ENCODE peak calls at places on chromosomes 5 and 9, in nine cellular contexts. One of them, this sample, is unnamed.

GRCh38 chr9:134781895-134782294 is 98.7 kb upstream of the FCN2 start:
- DNase-seq in endodermal cell: peak
- DNase-seq in astrocyte of the spinal cord: no peak
- DNase-seq in testis: no peak
- DNase-seq in cardiac fibroblast: no peak
- DNase-seq in GM12865: no peak
- DNase-seq in brain microvascular endothelial cell: no peak
- DNase-seq in RWPE1: no peak
- DNase-seq in AG04449: no peak
- DNase-seq in this sample: no peak

GRCh38 chr5:150112211-150113046 is 26.1 kb upstream of the CSF1R start:
- DNase-seq in astrocyte of the spinal cord: peak
- DNase-seq in brain microvascular endothelial cell: peak
- DNase-seq in GM12865: no peak
- DNase-seq in testis: peak
- DNase-seq in cardiac fibroblast: peak
- DNase-seq in endodermal cell: peak
- DNase-seq in AG04449: peak
- DNase-seq in RWPE1: peak
- DNase-seq in this sample: peak

GRCh38 chr9:137463194-137463930 is 4.2 kb upstream of the NSMF start:
- DNase-seq in cardiac fibroblast: no peak
- DNase-seq in brain microvascular endothelial cell: no peak
- DNase-seq in RWPE1: no peak
- DNase-seq in GM12865: no peak
- DNase-seq in testis: no peak
- DNase-seq in endodermal cell: no peak
- DNase-seq in astrocyte of the spinal cord: no peak
- DNase-seq in AG04449: no peak
- DNase-seq in this sample: no peak

GRCh38 chr5:132254321-132254977 is 3.0 kb upstream of the PDLIM4 start:
- DNase-seq in RWPE1: no peak
- DNase-seq in endodermal cell: peak
- DNase-seq in cardiac fibroblast: peak
- DNase-seq in GM12865: no peak
- DNase-seq in astrocyte of the spinal cord: no peak
- DNase-seq in brain microvascular endothelial cell: no peak
- DNase-seq in AG04449: no peak
- DNase-seq in testis: peak
- DNase-seq in this sample: no peak

GRCh38 chr9:13707635-13708410 is 428.3 kb upstream of the MPDZ start:
- DNase-seq in endodermal cell: no peak
- DNase-seq in AG04449: no peak
- DNase-seq in GM12865: no peak
- DNase-seq in astrocyte of the spinal cord: peak
- DNase-seq in RWPE1: peak
- DNase-seq in testis: no peak
- DNase-seq in brain microvascular endothelial cell: peak
- DNase-seq in cardiac fibroblast: peak
- DNase-seq in this sample: no peak

GRCh38 chr5:31944683-31945445 is 229.3 kb downstream of the GOLPH3 start:
- DNase-seq in AG04449: no peak
- DNase-seq in brain microvascular endothelial cell: no peak
- DNase-seq in testis: no peak
- DNase-seq in astrocyte of the spinal cord: no peak
- DNase-seq in cardiac fibroblast: no peak
- DNase-seq in RWPE1: no peak
- DNase-seq in GM12865: no peak
- DNase-seq in endodermal cell: peak
- DNase-seq in this sample: no peak

GRCh38 chr9:90825586-90825985 is 24.0 kb downstream of the SYK start:
- DNase-seq in brain microvascular endothelial cell: no peak
- DNase-seq in GM12865: no peak
- DNase-seq in endodermal cell: no peak
- DNase-seq in RWPE1: no peak
- DNase-seq in astrocyte of the spinal cord: no peak
- DNase-seq in cardiac fibroblast: no peak
- DNase-seq in testis: no peak
- DNase-seq in AG04449: no peak
- DNase-seq in this sample: no peak

GRCh38 chr5:132215329-132215728 is 12.3 kb downstream of the P4HA2 start:
- DNase-seq in GM12865: no peak
- DNase-seq in testis: peak
- DNase-seq in AG04449: peak
- DNase-seq in astrocyte of the spinal cord: peak
- DNase-seq in RWPE1: peak
- DNase-seq in cardiac fibroblast: peak
- DNase-seq in brain microvascular endothelial cell: peak
- DNase-seq in endodermal cell: no peak
- DNase-seq in this sample: peak

GRCh38 chr9:20187318-20187717 is 398.5 kb upstream of the SLC24A2 start:
- DNase-seq in GM12865: no peak
- DNase-seq in endodermal cell: no peak
- DNase-seq in cardiac fibroblast: no peak
- DNase-seq in testis: no peak
- DNase-seq in AG04449: no peak
- DNase-seq in RWPE1: no peak
- DNase-seq in astrocyte of the spinal cord: no peak
- DNase-seq in brain microvascular endothelial cell: no peak
- DNase-seq in this sample: no peak

GRCh38 chr9:131271506-131271931 is 4.8 kb downstream of the FAM78A start:
- DNase-seq in RWPE1: no peak
- DNase-seq in testis: no peak
- DNase-seq in endodermal cell: no peak
- DNase-seq in AG04449: no peak
- DNase-seq in GM12865: no peak
- DNase-seq in cardiac fibroblast: no peak
- DNase-seq in astrocyte of the spinal cord: no peak
- DNase-seq in brain microvascular endothelial cell: no peak
- DNase-seq in this sample: no peak

GRCh38 chr5:19554524-19554923 is 433.5 kb downstream of the CDH18 start:
- DNase-seq in AG04449: no peak
- DNase-seq in RWPE1: no peak
- DNase-seq in endodermal cell: no peak
- DNase-seq in astrocyte of the spinal cord: no peak
- DNase-seq in testis: no peak
- DNase-seq in cardiac fibroblast: no peak
- DNase-seq in brain microvascular endothelial cell: no peak
- DNase-seq in GM12865: no peak
- DNase-seq in this sample: no peak
- TF ChIP-seq CTCF in AG04449: no peak
- TF ChIP-seq CTCF in RWPE1: no peak
- TF ChIP-seq CTCF in endodermal cell: peak
- TF ChIP-seq CTCF in astrocyte of the spinal cord: no peak
- TF ChIP-seq CTCF in testis: no peak
- TF ChIP-seq CTCF in cardiac fibroblast: no peak
- TF ChIP-seq CTCF in brain microvascular endothelial cell: no peak
- TF ChIP-seq CTCF in GM12865: no peak
- TF ChIP-seq CTCF in this sample: no peak

GRCh38 chr5:43152946-43153345 is 32.2 kb downstream of the ZNF131 start:
- DNase-seq in cardiac fibroblast: peak
- DNase-seq in RWPE1: no peak
- DNase-seq in testis: no peak
- DNase-seq in GM12865: no peak
- DNase-seq in astrocyte of the spinal cord: peak
- DNase-seq in endodermal cell: no peak
- DNase-seq in AG04449: peak
- DNase-seq in brain microvascular endothelial cell: no peak
- DNase-seq in this sample: peak

GRCh38 chr5:43154424-43154823 is 33.7 kb downstream of the ZNF131 start:
- DNase-seq in GM12865: no peak
- DNase-seq in endodermal cell: no peak
- DNase-seq in brain microvascular endothelial cell: no peak
- DNase-seq in cardiac fibroblast: no peak
- DNase-seq in RWPE1: no peak
- DNase-seq in testis: no peak
- DNase-seq in AG04449: no peak
- DNase-seq in astrocyte of the spinal cord: no peak
- DNase-seq in this sample: no peak

GRCh38 chr5:43157068-43157467 is 35.0 kb upstream of the NIM1K start:
- DNase-seq in cardiac fibroblast: no peak
- DNase-seq in testis: no peak
- DNase-seq in endodermal cell: no peak
- DNase-seq in astrocyte of the spinal cord: no peak
- DNase-seq in brain microvascular endothelial cell: no peak
- DNase-seq in AG04449: no peak
- DNase-seq in GM12865: no peak
- DNase-seq in RWPE1: no peak
- DNase-seq in this sample: no peak

GRCh38 chr5:43156388-43156787 is 35.6 kb upstream of the NIM1K start:
- DNase-seq in AG04449: no peak
- DNase-seq in astrocyte of the spinal cord: peak
- DNase-seq in testis: no peak
- DNase-seq in GM12865: peak
- DNase-seq in brain microvascular endothelial cell: peak
- DNase-seq in cardiac fibroblast: peak
- DNase-seq in RWPE1: no peak
- DNase-seq in endodermal cell: no peak
- DNase-seq in this sample: no peak

DNA sequence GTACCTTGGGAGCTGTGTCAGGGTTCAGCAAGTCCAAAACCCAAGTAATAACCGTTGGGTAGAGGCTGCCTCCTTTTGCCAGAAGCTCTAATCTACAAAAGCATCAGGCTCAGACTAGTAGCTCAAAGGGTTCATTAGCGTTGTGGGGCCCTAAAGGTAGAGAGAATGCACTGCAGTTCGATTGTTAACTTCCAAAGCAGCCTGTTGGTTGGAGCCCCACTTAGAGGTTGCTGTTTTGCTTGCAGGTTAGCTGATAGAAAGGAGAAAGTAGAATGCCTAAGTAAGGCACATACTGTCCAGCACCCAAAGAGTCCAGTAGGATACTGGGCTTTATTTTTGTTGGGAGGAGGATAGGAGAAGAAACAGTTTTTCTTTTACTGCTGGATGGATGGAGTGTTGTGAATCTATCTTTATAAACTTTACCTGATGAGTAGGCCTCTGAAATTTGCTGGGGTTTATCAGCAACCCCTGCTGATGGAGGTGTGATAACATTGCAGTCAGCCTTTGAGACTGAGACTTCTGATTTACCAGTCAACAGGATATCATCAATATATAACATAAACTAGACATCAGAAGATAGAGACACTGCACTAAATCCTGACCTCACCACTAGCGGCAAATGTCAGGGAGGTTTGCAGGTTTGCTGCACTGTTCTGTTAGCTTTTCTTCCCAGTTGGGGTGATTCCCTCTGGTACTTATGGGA is 34.8 kb downstream of the ZNF131 start:
- DNase-seq in brain microvascular endothelial cell: no peak
- DNase-seq in RWPE1: no peak
- DNase-seq in astrocyte of the spinal cord: no peak
- DNase-seq in testis: no peak
- DNase-seq in cardiac fibroblast: no peak
- DNase-seq in endodermal cell: peak
- DNase-seq in GM12865: no peak
- DNase-seq in AG04449: no peak
- DNase-seq in this sample: no peak
- TF ChIP-seq CTCF in brain microvascular endothelial cell: no peak
- TF ChIP-seq CTCF in RWPE1: no peak
- TF ChIP-seq CTCF in astrocyte of the spinal cord: no peak
- TF ChIP-seq CTCF in testis: no peak
- TF ChIP-seq CTCF in cardiac fibroblast: no peak
- TF ChIP-seq CTCF in endodermal cell: peak
- TF ChIP-seq CTCF in GM12865: no peak
- TF ChIP-seq CTCF in AG04449: no peak
- TF ChIP-seq CTCF in this sample: no peak

GRCh38 chr5:112917453-112918005 is 4.5 kb downstream of the REEP5 start:
- DNase-seq in testis: no peak
- DNase-seq in GM12865: peak
- DNase-seq in brain microvascular endothelial cell: no peak
- DNase-seq in endodermal cell: peak
- DNase-seq in cardiac fibroblast: no peak
- DNase-seq in AG04449: peak
- DNase-seq in astrocyte of the spinal cord: peak
- DNase-seq in RWPE1: no peak
- DNase-seq in this sample: no peak
- TF ChIP-seq CTCF in testis: no peak
- TF ChIP-seq CTCF in GM12865: peak
- TF ChIP-seq CTCF in brain microvascular endothelial cell: peak
- TF ChIP-seq CTCF in endodermal cell: peak
- TF ChIP-seq CTCF in cardiac fibroblast: peak
- TF ChIP-seq CTCF in AG04449: peak
- TF ChIP-seq CTCF in astrocyte of the spinal cord: peak
- TF ChIP-seq CTCF in RWPE1: no peak
- TF ChIP-seq CTCF in this sample: peak

DNA sequence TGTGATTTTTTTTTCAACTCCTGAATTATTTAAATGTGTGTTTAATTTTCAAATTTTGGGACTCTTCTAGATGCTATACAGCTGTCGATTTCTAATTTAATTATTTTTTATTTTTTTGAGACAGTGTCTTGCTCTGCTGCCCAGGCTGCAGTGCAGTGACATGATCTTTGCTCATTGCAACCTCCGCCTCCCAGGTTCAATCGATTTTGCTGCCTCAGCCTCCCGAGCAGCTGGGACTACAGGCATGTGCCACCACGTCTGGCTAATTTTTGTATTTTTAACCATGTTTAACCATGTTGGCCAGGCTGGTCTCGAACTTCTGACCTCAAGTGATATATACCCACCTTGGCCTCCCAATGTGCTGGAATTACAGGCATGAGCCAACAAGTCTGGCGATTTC is 28.6 kb downstream of the CSNK1G3 start:
- DNase-seq in RWPE1: no peak
- DNase-seq in brain microvascular endothelial cell: no peak
- DNase-seq in astrocyte of the spinal cord: no peak
- DNase-seq in testis: no peak
- DNase-seq in GM12865: no peak
- DNase-seq in cardiac fibroblast: no peak
- DNase-seq in AG04449: no peak
- DNase-seq in endodermal cell: no peak
- DNase-seq in this sample: no peak
- TF ChIP-seq CTCF in RWPE1: no peak
- TF ChIP-seq CTCF in brain microvascular endothelial cell: no peak
- TF ChIP-seq CTCF in astrocyte of the spinal cord: no peak
- TF ChIP-seq CTCF in testis: no peak
- TF ChIP-seq CTCF in GM12865: no peak
- TF ChIP-seq CTCF in cardiac fibroblast: no peak
- TF ChIP-seq CTCF in AG04449: no peak
- TF ChIP-seq CTCF in endodermal cell: no peak
- TF ChIP-seq CTCF in this sample: no peak

DNA sequence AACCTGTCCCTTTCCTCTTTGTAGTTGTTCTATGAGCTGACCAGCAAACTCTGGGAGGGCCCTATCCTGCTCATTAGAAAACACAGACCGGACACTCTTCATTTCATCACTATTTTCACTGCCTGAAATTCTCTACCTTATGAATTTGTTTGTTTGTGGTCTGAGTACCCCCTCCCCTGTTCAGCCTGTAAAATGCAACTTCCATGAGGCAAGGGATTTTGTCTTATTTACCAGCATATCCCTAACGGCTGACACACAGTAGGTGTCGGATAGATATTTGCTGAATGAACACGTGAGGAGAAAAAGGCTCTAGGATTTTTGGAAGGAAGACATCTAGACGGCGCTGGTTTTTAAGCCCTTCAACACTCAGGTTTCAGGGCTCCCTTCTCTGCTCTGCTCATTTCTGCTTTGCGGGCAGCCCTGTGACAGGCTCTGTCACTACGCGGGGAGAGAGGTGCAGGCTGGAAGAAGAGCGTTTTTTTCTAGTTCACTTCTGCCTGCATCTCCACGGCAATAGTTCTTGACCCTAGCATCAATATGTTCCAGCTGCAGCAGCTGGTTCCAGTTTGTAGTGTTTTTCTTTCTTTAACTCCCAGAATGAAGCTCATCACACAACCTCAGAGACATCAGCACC is 41.0 kb downstream of the KCNMB1 start:
- DNase-seq in endodermal cell: no peak
- DNase-seq in testis: no peak
- DNase-seq in cardiac fibroblast: peak
- DNase-seq in GM12865: no peak
- DNase-seq in astrocyte of the spinal cord: no peak
- DNase-seq in brain microvascular endothelial cell: no peak
- DNase-seq in AG04449: no peak
- DNase-seq in RWPE1: no peak
- DNase-seq in this sample: no peak
- TF ChIP-seq CTCF in endodermal cell: no peak
- TF ChIP-seq CTCF in testis: peak
- TF ChIP-seq CTCF in cardiac fibroblast: no peak
- TF ChIP-seq CTCF in GM12865: no peak
- TF ChIP-seq CTCF in astrocyte of the spinal cord: no peak
- TF ChIP-seq CTCF in brain microvascular endothelial cell: peak
- TF ChIP-seq CTCF in AG04449: no peak
- TF ChIP-seq CTCF in RWPE1: no peak
- TF ChIP-seq CTCF in this sample: no peak

This sample was measured in HFFc6.